ENCODE peak calls at places on chromosomes 2 and 18, in seven cellular contexts. E is WTC11; Z is stimulated activated naive CD4-positive, alpha-beta T cell; O is GM20000; W is NCI-H2029; V is activated T-helper 1 cell treated with Interleukin-2 at 50 U/mL for 16 hours; T is NB4. D is an unnamed sample.

GRCh38 chr18:79698668-79699335 is 19.2 kb downstream of the CTDP1 start:
- DNase-seq in E (no peak), Z (no peak), O (no peak), W (no peak), V (no peak), T (no peak), D (no peak)

GRCh38 chr2:120830096-120830830 is 94.6 kb downstream of the GLI2 start:
- DNase-seq in E (no peak), Z (no peak), O (no peak), W (no peak), V (no peak), T (no peak), D (no peak)

GRCh38 chr18:63131944-63132818 is 187.4 kb downstream of the BCL2 start:
- DNase-seq in E (no peak), Z (no peak), O (no peak), W (no peak), V (no peak), T (no peak), D (no peak)

GRCh38 chr2:98875081-98875728 is 60.8 kb downstream of the CRACDL start:
- DNase-seq in E (no peak), Z (no peak), O (no peak), W (peak), V (no peak), T (no peak), D (no peak)

GRCh38 chr18:45662468-45662867 is 47.2 kb downstream of the SLC14A2 start:
- DNase-seq in E (no peak), Z (no peak), O (no peak), W (no peak), V (no peak), T (no peak), D (no peak)

GRCh38 chr2:33146112-33146511 is 199.4 kb downstream of the LTBP1 start:
- DNase-seq in E (no peak), Z (no peak), O (no peak), W (no peak), V (no peak), T (no peak), D (no peak)

GRCh38 chr18:14999085-14999975 is 251.4 kb downstream of the ANKRD30B start:
- DNase-seq in E (no peak), Z (no peak), O (no peak), W (no peak), V (no peak), T (no peak), D (no peak)

GRCh38 chr2:65628156-65628555 is 195.8 kb upstream of the SPRED2 start:
- DNase-seq in E (no peak), Z (no peak), O (no peak), W (no peak), V (no peak), T (no peak), D (no peak)

GRCh38 chr2:8445580-8445979 is 236.3 kb upstream of the ID2 start:
- DNase-seq in E (no peak), Z (no peak), O (no peak), W (no peak), V (no peak), T (no peak), D (no peak)

GRCh38 chr2:109098251-109098920 is 30.6 kb upstream of the SH3RF3 start:
- DNase-seq in E (no peak), Z (no peak), O (no peak), W (no peak), V (no peak), T (no peak), D (no peak)

GRCh38 chr2:98334439-98335078 is 11.7 kb upstream of the CNGA3 start:
- DNase-seq in E (no peak), Z (no peak), O (no peak), W (peak), V (no peak), T (no peak), D (no peak)

GRCh38 chr18:64405161-64405560 is 256.3 kb upstream of the LINC00305 start:
- DNase-seq in E (no peak), Z (no peak), O (no peak), W (no peak), V (no peak), T (no peak), D (no peak)

D was measured in GM19239.